ENCODE peak calls at places on chromosomes 4 and X, in ten cellular contexts. B, C, H, V, Y, X, Q, W, F and T are unnamed samples.

GRCh38 chrX:63746715-63747114 is 38.3 kb downstream of the ARHGEF9 start:
- DNase-seq in W (no peak), V (no peak), Q (no peak), B (no peak), H (no peak), Y (no peak), C (no peak), F (no peak), X (no peak), T (no peak)

GRCh38 chrX:10636337-10636736 is 16.0 kb upstream of the MID1 start:
- DNase-seq in C (peak; percentile 70), Y (no peak), H (peak; percentile 18), V (no peak), W (peak; percentile 63), F (no peak), B (peak; percentile 56), X (no peak), Q (no peak), T (no peak)

GRCh38 chrX:119041175-119041574 is 31.6 kb upstream of the CT47C1 start:
- DNase-seq in C (no peak), F (peak; percentile 82), V (no peak), Q (no peak), W (peak; percentile 1), B (peak; percentile 93), H (peak; percentile 14), Y (peak; percentile 60), X (no peak), T (no peak)

GRCh38 chrX:40411350-40412111 is 169.2 kb upstream of the ATP6AP2 start:
- DNase-seq in B (no peak), H (no peak), C (peak; percentile 78), F (no peak), V (no peak), X (no peak), Y (no peak), Q (no peak), W (no peak), T (no peak)

GRCh38 chrX:141903400-141904155 is at the start of gene MAGEC1:
- DNase-seq in W (no peak), B (no peak), C (no peak), Q (no peak), H (no peak), Y (no peak), V (no peak), F (no peak), X (no peak), T (no peak)

GRCh38 chr4:150242820-150243458 is 164.7 kb downstream of the DCLK2 start:
- DNase-seq in F (no peak), Q (no peak), X (peak; percentile 61), W (peak; percentile 66), H (peak; percentile 42), V (no peak), Y (no peak), B (peak; percentile 39), C (peak; percentile 70), T (no peak)

GRCh38 chr4:38009949-38010348 is 49.8 kb downstream of the PTTG2 start:
- DNase-seq in V (no peak), C (no peak), Q (no peak), X (no peak), Y (no peak), W (no peak), B (no peak), H (no peak), F (no peak), T (no peak)

GRCh38 chr4:10715696-10716095 is 31.1 kb upstream of the CLNK start:
- DNase-seq in H (no peak), C (peak; percentile 23), B (no peak), X (no peak), V (no peak), W (no peak), Q (no peak), Y (no peak), F (peak; percentile 67), T (no peak)

GRCh38 chrX:66633541-66633940 is 5.3 kb downstream of the EDA2R start:
- DNase-seq in W (no peak), F (peak; percentile 85), Q (no peak), X (no peak), H (no peak), C (no peak), B (peak; percentile 11), V (no peak), Y (no peak), T (no peak)

GRCh38 chrX:137565921-137566745 is at the start of gene ZIC3:
- DNase-seq in W (peak; percentile 83), Y (peak; percentile 75), C (peak; percentile 96), X (peak; percentile 88), F (peak; percentile 3), H (peak; percentile 77), B (peak; percentile 0), V (no peak), Q (no peak), T (no peak)

GRCh38 chrX:34886011-34886410 is 56.6 kb upstream of the FAM47B start:
- DNase-seq in B (no peak), H (no peak), V (no peak), C (no peak), X (no peak), Y (no peak), F (no peak), W (no peak), Q (no peak), T (no peak)

GRCh38 chrX:107537815-107538214 is 88.4 kb downstream of the FRMPD3 start:
- DNase-seq in Q (peak; percentile 23), Y (no peak), V (no peak), C (peak; percentile 70), H (no peak), F (peak; percentile 16), X (peak; percentile 60), W (peak; percentile 67), B (peak; percentile 52), T (no peak)

GRCh38 chr4:76309939-76310549 is 3.5 kb downstream of the STBD1 start:
- DNase-seq in H (no peak), Y (no peak), V (no peak), W (no peak), X (no peak), F (no peak), B (no peak), C (no peak), Q (no peak), T (no peak)

GRCh38 chr4:150818661-150819060 is 196.4 kb downstream of the LRBA start:
- DNase-seq in W (no peak), H (no peak), X (no peak), F (peak; percentile 54), C (no peak), Q (no peak), Y (no peak), V (no peak), B (no peak), T (no peak)

GRCh38 chr4:172596206-172596605 is 572.4 kb upstream of the GALNT7 start:
- DNase-seq in C (peak; percentile 37), Y (no peak), X (no peak), B (peak; percentile 3), H (no peak), F (no peak), W (no peak), V (no peak), Q (no peak), T (no peak)

GRCh38 chr4:158861766-158862165 is 92.9 kb downstream of the FNIP2 start:
- DNase-seq in W (no peak), Y (no peak), B (no peak), F (no peak), Q (no peak), C (no peak), X (no peak), V (no peak), H (no peak), T (no peak)